ENCODE peak calls at places on chromosomes 3 and 15, in ten cellular contexts. L, H, C, Y, D, U, X, Q, G and J are unnamed samples.

GRCh38 chr15:41855121-41855941 is 16.7 kb downstream of the PLA2G4B start:
- DNase-seq in Y (no peak), G (no peak), U (no peak), C (no peak), H (no peak), L (no peak), X (no peak), Q (no peak), D (no peak), J (no peak)

GRCh38 chr3:33425456-33425855 is 14.7 kb downstream of the UBP1 start:
- DNase-seq in X (no peak), D (no peak), Y (no peak), L (no peak), G (no peak), Q (no peak), H (no peak), C (no peak), U (no peak), J (no peak)

GRCh38 chr3:145698252-145698651 is 462.7 kb downstream of the PLOD2 start:
- DNase-seq in L (no peak), D (no peak), Y (no peak), H (no peak), Q (no peak), G (no peak), C (no peak), U (no peak), X (no peak), J (no peak)

GRCh38 chr15:65832549-65833364 is 36.5 kb upstream of the RAB11A start:
- DNase-seq in L (peak), X (peak), U (peak), D (peak), Q (peak), G (peak), H (peak), C (peak), Y (peak), J (peak)

GRCh38 chr3:143158549-143158988 is 39.0 kb downstream of the CHST2 start:
- DNase-seq in Y (no peak), H (no peak), C (no peak), X (no peak), L (no peak), D (no peak), G (no peak), Q (no peak), U (no peak), J (no peak)

GRCh38 chr15:36392666-36393266 is 186.7 kb upstream of the CDIN1 start:
- DNase-seq in Y (no peak), X (no peak), L (no peak), G (no peak), C (no peak), H (no peak), D (no peak), U (no peak), Q (no peak), J (peak)

GRCh38 chr3:126132751-126133511 is 47.5 kb downstream of the ALDH1L1 start:
- DNase-seq in U (no peak), H (no peak), L (no peak), G (no peak), Q (no peak), Y (no peak), D (no peak), X (peak), C (no peak), J (no peak)

GRCh38 chr3:46667061-46667621 is 26.3 kb downstream of the ALS2CL start:
- DNase-seq in L (no peak), G (no peak), C (no peak), Q (no peak), D (no peak), X (no peak), H (no peak), Y (no peak), U (no peak), J (no peak)

GRCh38 chr3:36193448-36193847 is 186.9 kb upstream of the STAC start:
- DNase-seq in G (no peak), D (no peak), C (no peak), X (no peak), Q (no peak), H (no peak), Y (no peak), L (no peak), U (no peak), J (no peak)

GRCh38 chr3:107986505-107986904 is 104.3 kb downstream of the CD47 start:
- DNase-seq in D (no peak), C (no peak), U (no peak), Q (no peak), L (no peak), X (no peak), G (no peak), H (no peak), Y (no peak), J (no peak)

GRCh38 chr3:31695280-31696008 is 162.7 kb downstream of the STT3B start:
- DNase-seq in Q (no peak), U (peak), L (no peak), X (no peak), D (no peak), H (peak), C (no peak), G (peak), Y (no peak), J (peak)

GRCh38 chr3:102471001-102471400 is 36.2 kb downstream of the ZPLD1 start:
- DNase-seq in D (no peak), L (peak), G (no peak), Q (no peak), U (peak), C (no peak), X (no peak), H (no peak), Y (no peak), J (peak)

GRCh38 chr15:61483599-61483998 is 254.5 kb upstream of the RORA start:
- DNase-seq in D (no peak), U (no peak), Y (no peak), X (no peak), L (no peak), H (no peak), G (no peak), C (no peak), Q (no peak), J (no peak)

GRCh38 chr3:142940000-142940399 is 23.5 kb downstream of the PAQR9 start:
- DNase-seq in U (no peak), L (no peak), D (no peak), H (no peak), Q (no peak), Y (no peak), X (no peak), G (no peak), C (no peak), J (no peak)